ENCODE peak calls at places on chromosomes 6 and 20, in six cellular contexts. Y is heart right ventricle, Q is gastrocnemius medialis, H is hepatocyte, J is brain microvascular endothelial cell, T is breast epithelium. Z is an unnamed sample.

GRCh38 chr6:90859056-90859455 is 272.2 kb upstream of the MAP3K7 start:
- DNase-seq in Y (no peak), Q (no peak), H (no peak), J (no peak), T (peak), Z (no peak)

GRCh38 chr6:2507638-2508037 is 243.1 kb downstream of the MYLK4 start:
- DNase-seq in Y (no peak), Q (no peak), H (no peak), J (no peak), T (no peak), Z (no peak)

GRCh38 chr20:14197097-14197496 is 140.3 kb downstream of the FLRT3 start:
- DNase-seq in Y (no peak), Q (no peak), H (no peak), J (peak), T (no peak), Z (no peak)

GRCh38 chr6:35777356-35778102 is 1.1 kb downstream of the CLPSL2 start:
- DNase-seq in Y (no peak), Q (no peak), H (no peak), J (no peak), T (peak), Z (no peak)

GRCh38 chr20:48845721-48846306 is 18.0 kb upstream of the PREX1 start:
- DNase-seq in Y (no peak), Q (no peak), H (no peak), J (no peak), T (no peak), Z (no peak)

GRCh38 chr20:45782890-45783289 is 8.8 kb downstream of the WFDC3 start:
- DNase-seq in Y (no peak), Q (no peak), H (no peak), J (no peak), T (no peak), Z (no peak)

GRCh38 chr6:106098383-106099234 is 12.5 kb downstream of the PRDM1 start:
- DNase-seq in Y (peak), Q (peak), H (peak), J (peak), T (no peak), Z (peak)

GRCh38 chr20:44208770-44209169 is 1.8 kb downstream of the OSER1 start:
- DNase-seq in Y (no peak), Q (no peak), H (no peak), J (no peak), T (no peak), Z (no peak)

GRCh38 chr6:128521302-128521632 is 868 bp upstream of the PTPRK start:
- DNase-seq in Y (no peak), Q (no peak), H (no peak), J (no peak), T (no peak), Z (no peak)

GRCh38 chr6:140046030-140046632 is 671.7 kb upstream of the CITED2 start:
- DNase-seq in Y (no peak), Q (no peak), H (no peak), J (no peak), T (no peak), Z (no peak)

DNA sequence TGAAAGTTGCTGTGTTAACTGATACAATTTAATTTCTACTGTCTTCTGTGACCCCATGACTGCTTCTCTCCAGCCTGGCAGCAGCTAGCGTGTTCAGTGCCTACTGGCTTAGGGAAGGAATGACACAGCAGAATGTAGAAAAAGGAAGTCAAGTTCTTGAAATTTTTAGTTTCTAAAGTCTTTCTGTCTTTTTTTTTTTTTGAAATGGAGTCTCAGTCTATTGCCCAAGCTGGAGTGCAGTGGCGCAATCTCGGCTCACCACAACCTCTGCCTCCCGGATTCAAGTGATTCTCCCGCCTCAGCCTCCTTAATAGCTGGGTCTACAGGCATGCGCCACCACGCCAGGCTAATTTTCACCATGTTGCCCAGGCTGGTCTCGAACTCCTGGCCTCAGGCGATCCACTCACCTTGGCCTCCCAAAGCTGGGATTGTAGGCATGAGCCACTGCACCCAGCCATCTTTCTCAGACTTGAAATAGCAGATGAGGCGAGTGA is 39.3 kb downstream of the PCNA start:
- DNase-seq in Y (peak), Q (peak), H (no peak), J (no peak), T (no peak), Z (no peak)
- H3K4me3 ChIP-seq in Y (no peak), Q (no peak), H (no peak), J (no peak), T (no peak), Z (no peak)

GRCh38 chr20:50339196-50339901 is 148.7 kb downstream of the CEBPB start:
- DNase-seq in Y (no peak), Q (no peak), H (no peak), J (no peak), T (no peak), Z (no peak)
- H3K27ac ChIP-seq in Y (no peak), Q (peak), H (peak), J (no peak), T (peak), Z (peak)

DNA sequence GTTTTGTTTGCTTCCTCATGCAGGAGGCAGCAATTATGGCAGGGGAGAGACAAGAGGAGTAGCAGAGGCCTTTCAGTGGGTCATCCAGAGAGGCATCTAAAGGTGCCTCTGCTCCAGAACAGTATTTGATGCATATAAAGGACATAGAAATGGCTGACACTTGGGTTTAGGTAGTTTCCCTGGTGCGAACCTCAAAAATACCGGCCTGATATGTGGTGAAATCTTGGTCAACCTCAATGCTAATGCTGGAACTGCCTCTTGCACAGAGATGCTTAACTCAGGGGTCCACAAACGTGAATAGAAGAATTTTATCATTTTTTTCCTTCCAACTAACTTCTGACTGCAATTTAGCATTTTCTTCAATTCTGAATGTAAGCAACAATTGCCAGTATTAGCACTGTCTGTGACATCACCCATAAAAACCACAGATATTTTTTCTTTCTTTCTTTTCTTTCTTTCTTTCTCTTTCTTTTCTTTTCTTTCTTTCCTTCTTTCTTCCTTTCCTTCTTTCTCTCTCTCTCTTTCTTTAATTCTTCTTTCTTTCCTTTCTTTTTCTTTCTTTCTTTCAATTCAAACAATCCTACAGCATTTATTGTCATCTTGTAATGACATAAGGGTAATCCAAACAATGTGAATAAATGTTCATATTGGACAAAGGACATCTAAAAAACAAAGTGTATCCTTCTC is 180.0 kb upstream of the UST start:
- DNase-seq in Y (no peak), Q (no peak), H (no peak), J (no peak), T (no peak), Z (no peak)
- H3K4me3 ChIP-seq in Y (no peak), Q (no peak), H (no peak), J (no peak), T (no peak), Z (no peak)

DNA sequence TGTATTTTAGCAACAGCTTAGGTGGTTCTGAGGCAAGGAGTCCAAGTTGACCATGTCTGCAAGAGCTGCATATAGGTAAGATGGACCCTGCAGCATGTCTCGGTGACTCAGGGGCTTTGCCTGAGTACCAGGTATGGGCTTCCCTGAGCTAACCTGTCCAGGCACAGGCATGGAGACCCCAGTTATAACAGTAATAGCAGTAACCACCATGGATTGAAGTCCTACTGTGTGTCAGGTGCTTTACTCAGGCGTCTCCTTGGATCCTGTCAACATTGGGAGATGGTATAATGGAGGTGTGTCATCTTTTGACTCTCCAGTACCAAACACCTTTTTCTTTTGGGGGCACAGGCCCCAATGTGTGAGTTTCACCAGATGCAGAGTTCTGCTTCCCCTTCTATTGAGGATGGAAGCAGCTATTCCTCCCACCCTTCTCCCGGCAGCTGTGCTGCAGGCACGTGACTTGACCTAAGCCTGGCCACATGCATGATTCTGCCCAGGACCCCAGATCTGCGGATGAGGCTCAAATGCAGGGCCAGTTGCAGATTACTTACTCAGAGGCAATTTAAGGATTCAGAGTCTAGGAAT is 13.8 kb downstream of the TREM1 start:
- DNase-seq in Y (no peak), Q (no peak), H (no peak), J (no peak), T (no peak), Z (no peak)
- H3K27ac ChIP-seq in Y (no peak), Q (no peak), H (no peak), J (no peak), T (no peak), Z (no peak)

GRCh38 chr6:33781105-33781975 is 7.6 kb downstream of the LEMD2 start:
- DNase-seq in Y (no peak), Q (no peak), H (no peak), J (peak), T (no peak), Z (no peak)

GRCh38 chr6:33777716-33778474 is 11.0 kb downstream of the LEMD2 start:
- DNase-seq in Y (no peak), Q (no peak), H (no peak), J (no peak), T (no peak), Z (no peak)

GRCh38 chr6:33779895-33780294 is 9.0 kb downstream of the LEMD2 start:
- DNase-seq in Y (no peak), Q (no peak), H (no peak), J (no peak), T (no peak), Z (no peak)

GRCh38 chr6:33778475-33779121 is 10.3 kb downstream of the LEMD2 start:
- DNase-seq in Y (no peak), Q (no peak), H (no peak), J (no peak), T (no peak), Z (no peak)

GRCh38 chr6:33779305-33779704 is 9.6 kb downstream of the LEMD2 start:
- DNase-seq in Y (no peak), Q (no peak), H (no peak), J (no peak), T (no peak), Z (no peak)
- H3K4me3 ChIP-seq in Y (no peak), Q (no peak), H (no peak), J (no peak), T (no peak), Z (no peak)

GRCh38 chr6:54878705-54879104 is 32.1 kb downstream of the FAM83B start:
- DNase-seq in Y (no peak), Q (no peak), H (no peak), J (no peak), T (no peak), Z (no peak)
- H3K27ac ChIP-seq in Y (no peak), Q (no peak), H (peak), J (no peak), T (no peak), Z (peak)

DNA sequence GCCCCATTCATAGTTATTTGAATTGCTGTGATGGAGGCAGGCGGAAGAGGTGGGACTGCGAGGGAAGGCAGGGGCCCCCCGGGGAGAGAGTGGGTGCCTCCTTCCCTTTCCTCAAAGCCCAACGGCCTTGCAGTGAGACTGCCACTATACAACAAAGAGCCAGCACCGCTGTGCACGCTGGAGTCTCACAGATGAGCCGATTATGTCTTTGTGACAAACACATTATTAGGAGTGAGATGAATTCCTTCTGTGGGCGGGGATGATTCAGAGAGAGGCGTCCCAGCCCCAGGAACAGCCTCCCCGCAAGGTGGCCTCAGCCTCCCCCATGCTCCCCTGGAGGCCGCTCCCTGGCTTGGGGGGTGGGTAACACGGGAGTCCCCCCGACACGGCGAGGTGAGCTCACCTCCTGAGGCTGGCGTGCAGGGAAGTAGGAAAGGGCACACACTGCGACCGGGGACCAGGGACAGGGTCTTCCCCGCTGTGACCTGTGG is 26.7 kb downstream of the NTSR1 start:
- DNase-seq in Y (no peak), Q (peak), H (no peak), J (no peak), T (peak), Z (no peak)
- H3K4me3 ChIP-seq in Y (no peak), Q (no peak), H (no peak), J (no peak), T (no peak), Z (no peak)

DNA sequence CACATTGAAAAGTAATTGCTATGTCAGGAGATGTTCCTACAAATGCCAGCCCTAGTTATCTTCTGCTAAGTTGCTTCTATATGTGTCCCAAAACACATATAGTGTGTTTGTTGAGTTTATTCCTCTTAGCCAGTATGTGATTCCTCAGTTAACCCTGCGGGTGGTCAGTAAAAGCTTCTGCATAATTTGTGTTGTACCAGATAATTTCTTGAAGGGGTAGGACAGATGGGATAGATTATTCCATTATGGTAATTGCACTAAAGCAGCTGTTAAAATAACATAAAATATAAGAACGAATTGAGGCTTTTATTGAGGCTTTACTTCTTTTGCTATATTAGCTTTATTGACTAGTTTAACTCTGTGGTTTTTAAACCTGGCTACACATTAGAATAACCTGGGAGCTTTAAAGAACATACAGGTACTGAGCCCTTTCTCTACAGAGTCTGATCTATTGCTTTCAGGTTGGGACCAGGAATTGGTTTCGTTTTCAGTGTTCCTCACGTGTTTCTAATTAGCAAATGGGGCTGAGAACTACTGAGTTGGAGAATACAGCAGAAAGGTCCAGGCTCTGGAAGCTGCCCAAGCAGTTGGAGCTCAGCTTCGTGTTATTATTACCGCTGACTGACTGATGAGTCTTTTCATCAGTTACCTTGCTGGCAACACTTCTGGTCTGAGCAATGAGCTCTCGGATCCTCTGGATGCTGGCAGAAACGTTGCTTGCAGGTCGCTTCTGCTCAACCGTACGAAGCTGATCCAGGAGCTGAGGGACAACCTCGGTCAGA is 56.9 kb downstream of the FAM229B start:
- DNase-seq in Y (no peak), Q (no peak), H (no peak), J (no peak), T (no peak), Z (no peak)
- H3K27ac ChIP-seq in Y (no peak), Q (no peak), H (no peak), J (no peak), T (peak), Z (no peak)